ENCODE peak calls at places on chromosomes 7 and 10, in four cellular contexts. G is tibial nerve, J is AG09309, C is RWPE2. I is an unnamed sample.

GRCh38 chr10:116669832-116670644 is 49.3 kb downstream of the PNLIPRP2 start:
- DNase-seq in G (no peak), J (no peak), C (no peak), I (no peak)

GRCh38 chr7:81299272-81299671 is 380.4 kb upstream of the SEMA3C start:
- DNase-seq in G (no peak), J (peak), C (no peak), I (no peak)

GRCh38 chr7:157441023-157441399 is 104.2 kb downstream of the DNAJB6 start:
- DNase-seq in G (no peak), J (no peak), C (peak), I (no peak)

GRCh38 chr10:22736134-22736533 is 21.8 kb upstream of the PIP4K2A start:
- DNase-seq in G (no peak), J (no peak), C (no peak), I (no peak)

GRCh38 chr10:21334891-21335696 is 190.4 kb downstream of the SKIDA1 start:
- DNase-seq in G (peak), J (peak), C (peak), I (no peak)

GRCh38 chr7:17939111-17939669 is 1.1 kb downstream of the SNX13 start:
- DNase-seq in G (no peak), J (no peak), C (no peak), I (no peak)

GRCh38 chr7:75689246-75690099 is 49.3 kb downstream of the HIP1 start:
- DNase-seq in G (no peak), J (no peak), C (no peak), I (no peak)

GRCh38 chr7:121278120-121279021 is 50.4 kb upstream of the WNT16 start:
- DNase-seq in G (no peak), J (peak), C (no peak), I (no peak)

GRCh38 chr10:59838390-59838789 is 68.0 kb downstream of the CCDC6 start:
- DNase-seq in G (no peak), J (no peak), C (no peak), I (no peak)

GRCh38 chr10:33134011-33134751 is 176.2 kb upstream of the ITGB1 start:
- DNase-seq in G (no peak), J (peak), C (peak), I (no peak)

GRCh38 chr7:158695726-158696452 is 8.7 kb downstream of the NCAPG2 start:
- DNase-seq in G (peak), J (peak), C (no peak), I (no peak)

GRCh38 chr7:84354866-84355265 is 160.3 kb upstream of the SEMA3A start:
- DNase-seq in G (no peak), J (no peak), C (no peak), I (no peak)

GRCh38 chr10:26841733-26842317 is 18.9 kb downstream of the ABI1 start:
- DNase-seq in G (no peak), J (no peak), C (no peak), I (peak)

GRCh38 chr10:99285846-99286245 is 43.3 kb upstream of the CNNM1 start:
- DNase-seq in G (no peak), J (no peak), C (no peak), I (no peak)

GRCh38 chr10:1360011-1360580 is 303.9 kb downstream of the WDR37 start:
- DNase-seq in G (no peak), J (no peak), C (no peak), I (no peak)

GRCh38 chr10:60003709-60004191 is 97.4 kb upstream of the CCDC6 start:
- DNase-seq in G (no peak), J (no peak), C (no peak), I (no peak)

GRCh38 chr7:55185321-55185802 is 166.5 kb downstream of the EGFR start:
- DNase-seq in G (no peak), J (no peak), C (no peak), I (no peak)

GRCh38 chr7:54643064-54643463 is 100.9 kb downstream of the VSTM2A start:
- DNase-seq in G (no peak), J (no peak), C (no peak), I (no peak)

GRCh38 chr7:36208997-36209813 is 56.2 kb downstream of the EEPD1 start:
- DNase-seq in G (no peak), J (no peak), C (no peak), I (no peak)

GRCh38 chr7:24920702-24921679 is 59.0 kb downstream of the OSBPL3 start:
- DNase-seq in G (no peak), J (no peak), C (no peak), I (no peak)

GRCh38 chr10:94042001-94042813 is 48.5 kb downstream of the PLCE1 start:
- DNase-seq in G (no peak), J (peak), C (no peak), I (no peak)

GRCh38 chr10:132111871-132112341 is 46.2 kb downstream of the JAKMIP3 start:
- DNase-seq in G (no peak), J (no peak), C (peak), I (peak)

GRCh38 chr7:113774182-113774807 is 144.5 kb downstream of the PPP1R3A start:
- DNase-seq in G (no peak), J (peak), C (no peak), I (no peak)
- TF ChIP-seq CTCF in G (peak), J (peak), C (peak), I (no peak)

DNA sequence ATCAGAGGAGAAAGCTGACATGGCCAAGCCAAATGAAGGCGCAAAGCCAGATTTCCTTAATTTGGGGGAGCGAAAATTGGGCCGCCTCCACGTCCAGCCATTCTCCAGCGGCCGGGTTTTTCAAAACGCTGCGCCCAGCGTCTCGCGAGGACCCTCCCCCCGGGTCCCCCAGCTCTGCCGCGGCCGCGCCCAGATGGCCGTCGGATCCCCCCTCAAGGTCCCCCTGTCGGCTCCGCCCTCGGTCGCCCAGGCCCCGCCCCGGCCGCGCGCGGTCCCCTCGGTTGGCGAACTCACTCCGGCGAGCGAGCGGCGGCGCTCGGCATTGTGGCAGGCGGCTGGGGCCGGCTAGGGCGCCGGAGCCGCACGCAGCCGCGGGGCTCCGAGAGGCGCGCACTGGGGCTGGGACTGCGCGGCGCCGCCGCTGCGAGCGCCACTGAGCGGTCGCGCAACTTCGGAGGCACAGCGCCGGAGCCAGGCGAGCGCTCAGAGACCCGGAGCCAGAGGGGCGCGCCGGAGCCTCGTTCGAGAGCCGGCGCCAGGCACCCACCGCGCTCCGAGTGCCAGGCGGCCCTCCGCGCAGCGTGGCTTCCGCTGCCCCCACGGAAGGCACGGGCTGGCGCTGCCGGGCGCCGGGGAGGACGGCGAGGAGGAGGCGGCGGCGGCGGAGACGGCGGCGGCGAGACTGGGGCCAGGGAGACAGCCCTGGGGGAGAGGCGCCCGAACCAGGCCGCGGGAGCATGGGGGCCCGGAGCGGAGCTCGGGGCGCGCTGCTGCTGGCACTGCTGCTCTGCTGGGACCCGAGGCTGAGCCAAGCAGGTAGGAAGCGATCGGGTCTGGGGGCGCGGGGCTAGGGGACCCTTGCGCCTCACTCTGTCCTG is at the start of gene UNC5B:
- DNase-seq in G (peak), J (peak), C (peak), I (peak)
- TF ChIP-seq CTCF in G (peak), J (peak), C (peak), I (no peak)

GRCh38 chr7:101814996-101815825 is 2.2 kb upstream of the CUX1 start:
- DNase-seq in G (no peak), J (no peak), C (no peak), I (peak)

GRCh38 chr7:101813414-101814019 is 3.9 kb upstream of the CUX1 start:
- DNase-seq in G (no peak), J (no peak), C (no peak), I (no peak)

GRCh38 chr7:101812595-101812994 is 4.8 kb upstream of the CUX1 start:
- DNase-seq in G (no peak), J (no peak), C (no peak), I (no peak)

GRCh38 chr7:101815826-101816488 is 1.5 kb upstream of the CUX1 start:
- DNase-seq in G (peak), J (peak), C (no peak), I (peak)

DNA sequence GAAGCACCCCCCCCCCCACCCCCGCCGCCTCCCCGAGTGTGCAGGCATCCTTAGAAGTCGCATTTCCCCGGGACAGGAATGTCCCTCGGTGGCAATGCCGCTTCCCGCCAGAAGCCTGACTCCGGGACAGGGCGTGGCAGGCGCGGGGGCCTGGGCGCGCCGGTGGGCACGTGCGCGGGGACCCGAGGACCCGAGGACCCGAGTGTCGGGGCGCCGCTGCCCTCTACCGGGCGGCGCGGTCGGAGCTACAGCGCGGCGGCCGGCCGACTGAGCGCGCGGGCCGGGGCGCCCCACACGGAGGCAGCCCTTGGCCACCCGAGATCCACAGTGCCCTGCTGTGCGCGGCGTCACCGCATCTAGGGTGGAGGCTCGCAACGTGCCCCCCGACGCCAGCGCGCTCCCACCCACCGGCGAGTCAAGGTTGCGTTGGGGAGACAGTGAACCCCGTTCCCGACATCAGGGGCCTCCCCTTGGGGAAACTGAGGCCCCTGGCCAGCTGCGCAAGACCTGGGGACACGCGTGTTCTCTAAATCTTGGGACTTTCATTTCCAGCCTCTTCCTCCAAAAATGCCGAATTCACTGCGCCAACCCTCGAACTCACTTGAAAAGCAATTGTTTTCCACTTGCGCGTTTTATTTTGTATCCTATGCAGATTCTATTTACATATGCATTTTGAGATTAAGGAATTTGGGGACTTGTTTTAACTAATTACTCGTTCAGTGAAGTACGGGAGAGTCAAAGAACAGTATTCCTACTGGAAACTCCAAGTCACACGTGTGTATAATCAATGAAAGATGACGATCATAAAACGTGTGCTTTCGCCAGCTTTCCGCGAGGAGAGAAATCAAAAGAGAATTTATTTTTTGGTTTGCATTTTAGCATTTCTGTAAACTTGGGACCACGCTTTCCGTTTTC is 3.1 kb upstream of the CUX1 start:
- DNase-seq in G (no peak), J (no peak), C (no peak), I (peak)
- TF ChIP-seq CTCF in G (peak), J (peak), C (peak), I (peak)

GRCh38 chr10:29771376-29771775 is 136.6 kb upstream of the SVIL start:
- DNase-seq in G (no peak), J (no peak), C (no peak), I (no peak)
- TF ChIP-seq CTCF in G (no peak), J (no peak), C (no peak), I (no peak)

GRCh38 chr10:44464503-44464902 is 79.6 kb upstream of the CXCL12 start:
- DNase-seq in G (no peak), J (no peak), C (no peak), I (no peak)
- TF ChIP-seq CTCF in G (no peak), J (peak), C (no peak), I (no peak)

DNA sequence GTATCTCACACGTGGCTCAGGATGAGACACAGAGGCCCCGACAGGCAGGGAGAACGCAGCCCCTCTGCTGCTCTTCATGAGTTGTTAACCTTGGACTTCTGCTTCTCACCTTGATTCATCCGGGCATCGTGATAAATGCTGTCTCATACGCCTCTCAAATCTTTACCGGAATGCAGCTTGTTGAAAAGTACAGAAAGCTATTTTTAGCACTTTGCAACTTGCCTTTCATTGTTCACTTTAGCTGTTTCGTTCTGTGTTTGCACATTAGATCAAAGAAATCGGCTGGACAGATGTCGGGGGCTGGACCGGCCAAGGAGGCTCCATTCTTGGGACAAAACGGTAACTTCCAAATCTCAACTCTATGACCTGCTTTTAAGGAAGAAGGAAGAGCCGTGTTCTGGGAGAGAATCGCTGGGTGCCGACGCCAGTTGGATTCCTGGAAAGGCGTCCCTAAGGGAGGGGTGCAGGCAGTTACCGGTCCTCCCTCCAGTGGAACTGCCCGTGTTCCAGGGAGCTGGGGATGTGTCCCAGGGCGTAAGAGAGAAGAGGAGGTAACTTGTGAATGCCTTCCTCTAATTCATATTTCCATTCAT is 49.3 kb downstream of the PFKP start:
- DNase-seq in G (no peak), J (no peak), C (no peak), I (no peak)
- TF ChIP-seq CTCF in G (no peak), J (no peak), C (no peak), I (no peak)

GRCh38 chr7:30963842-30964241 is at the start of gene GHRHR:
- DNase-seq in G (no peak), J (no peak), C (no peak), I (no peak)
- TF ChIP-seq CTCF in G (no peak), J (no peak), C (no peak), I (no peak)

I was measured in natural killer cell.